ENCODE peak calls at places on chromosomes 6 and 20, in ten cellular contexts. One of them, this sample, is unnamed.

GRCh38 chr6:31271641-31272357 is at the start of gene HLA-C:
- DNase-seq in posterior vena cava: peak
- DNase-seq in NCI-H1436: peak
- DNase-seq in glutamatergic neuron: peak
- DNase-seq in CD4-positive, alpha-beta T cell: peak
- DNase-seq in HS-5: peak
- DNase-seq in stimulated activated CD4-positive, alpha-beta T cell treated with anti-CD3 and anti-CD28 coated beads, Interleukin-15, amount 100 ng/mL, for 24 hours: peak
- DNase-seq in CD8-positive, alpha-beta memory T cell: peak
- DNase-seq in fibroblast of mammary gland: peak
- DNase-seq in fibroblast of lung: peak
- DNase-seq in this sample: peak

GRCh38 chr6:143536461-143536865 is 24.9 kb upstream of the FUCA2 start:
- DNase-seq in posterior vena cava: peak
- DNase-seq in NCI-H1436: no peak
- DNase-seq in glutamatergic neuron: peak
- DNase-seq in CD4-positive, alpha-beta T cell: peak
- DNase-seq in HS-5: no peak
- DNase-seq in stimulated activated CD4-positive, alpha-beta T cell treated with anti-CD3 and anti-CD28 coated beads, Interleukin-15, amount 100 ng/mL, for 24 hours: peak
- DNase-seq in CD8-positive, alpha-beta memory T cell: peak
- DNase-seq in fibroblast of mammary gland: peak
- DNase-seq in fibroblast of lung: peak
- DNase-seq in this sample: no peak

GRCh38 chr6:36336210-36336588 is 489 bp downstream of the BNIP5 start:
- DNase-seq in posterior vena cava: no peak
- DNase-seq in NCI-H1436: no peak
- DNase-seq in glutamatergic neuron: no peak
- DNase-seq in CD4-positive, alpha-beta T cell: no peak
- DNase-seq in HS-5: no peak
- DNase-seq in stimulated activated CD4-positive, alpha-beta T cell treated with anti-CD3 and anti-CD28 coated beads, Interleukin-15, amount 100 ng/mL, for 24 hours: no peak
- DNase-seq in CD8-positive, alpha-beta memory T cell: no peak
- DNase-seq in fibroblast of mammary gland: no peak
- DNase-seq in fibroblast of lung: no peak
- DNase-seq in this sample: no peak

GRCh38 chr6:87705070-87705691 is 3.1 kb upstream of the AKIRIN2 start:
- DNase-seq in posterior vena cava: no peak
- DNase-seq in NCI-H1436: no peak
- DNase-seq in glutamatergic neuron: no peak
- DNase-seq in CD4-positive, alpha-beta T cell: no peak
- DNase-seq in HS-5: no peak
- DNase-seq in stimulated activated CD4-positive, alpha-beta T cell treated with anti-CD3 and anti-CD28 coated beads, Interleukin-15, amount 100 ng/mL, for 24 hours: peak
- DNase-seq in CD8-positive, alpha-beta memory T cell: no peak
- DNase-seq in fibroblast of mammary gland: no peak
- DNase-seq in fibroblast of lung: no peak
- DNase-seq in this sample: no peak

GRCh38 chr6:128723667-128724066 is 159.3 kb upstream of the LAMA2 start:
- DNase-seq in posterior vena cava: no peak
- DNase-seq in NCI-H1436: no peak
- DNase-seq in glutamatergic neuron: no peak
- DNase-seq in CD4-positive, alpha-beta T cell: no peak
- DNase-seq in HS-5: no peak
- DNase-seq in stimulated activated CD4-positive, alpha-beta T cell treated with anti-CD3 and anti-CD28 coated beads, Interleukin-15, amount 100 ng/mL, for 24 hours: no peak
- DNase-seq in CD8-positive, alpha-beta memory T cell: no peak
- DNase-seq in fibroblast of mammary gland: peak
- DNase-seq in fibroblast of lung: no peak
- DNase-seq in this sample: no peak

GRCh38 chr20:4560667-4561066 is 161.0 kb upstream of the PRND start:
- DNase-seq in posterior vena cava: no peak
- DNase-seq in NCI-H1436: no peak
- DNase-seq in glutamatergic neuron: no peak
- DNase-seq in CD4-positive, alpha-beta T cell: no peak
- DNase-seq in HS-5: no peak
- DNase-seq in stimulated activated CD4-positive, alpha-beta T cell treated with anti-CD3 and anti-CD28 coated beads, Interleukin-15, amount 100 ng/mL, for 24 hours: no peak
- DNase-seq in CD8-positive, alpha-beta memory T cell: no peak
- DNase-seq in fibroblast of mammary gland: peak
- DNase-seq in fibroblast of lung: peak
- DNase-seq in this sample: no peak

GRCh38 chr6:139679516-139680179 is 305.2 kb upstream of the CITED2 start:
- DNase-seq in posterior vena cava: no peak
- DNase-seq in NCI-H1436: no peak
- DNase-seq in glutamatergic neuron: no peak
- DNase-seq in CD4-positive, alpha-beta T cell: no peak
- DNase-seq in HS-5: no peak
- DNase-seq in stimulated activated CD4-positive, alpha-beta T cell treated with anti-CD3 and anti-CD28 coated beads, Interleukin-15, amount 100 ng/mL, for 24 hours: no peak
- DNase-seq in CD8-positive, alpha-beta memory T cell: no peak
- DNase-seq in fibroblast of mammary gland: peak
- DNase-seq in fibroblast of lung: peak
- DNase-seq in this sample: no peak

GRCh38 chr20:40431112-40431511 is 257.9 kb downstream of the MAFB start:
- DNase-seq in posterior vena cava: no peak
- DNase-seq in NCI-H1436: no peak
- DNase-seq in glutamatergic neuron: no peak
- DNase-seq in CD4-positive, alpha-beta T cell: no peak
- DNase-seq in HS-5: no peak
- DNase-seq in stimulated activated CD4-positive, alpha-beta T cell treated with anti-CD3 and anti-CD28 coated beads, Interleukin-15, amount 100 ng/mL, for 24 hours: no peak
- DNase-seq in CD8-positive, alpha-beta memory T cell: no peak
- DNase-seq in fibroblast of mammary gland: no peak
- DNase-seq in fibroblast of lung: no peak
- DNase-seq in this sample: no peak

GRCh38 chr6:42923656-42924055 is 5.6 kb upstream of the CNPY3 start:
- DNase-seq in posterior vena cava: no peak
- DNase-seq in NCI-H1436: no peak
- DNase-seq in glutamatergic neuron: no peak
- DNase-seq in CD4-positive, alpha-beta T cell: no peak
- DNase-seq in HS-5: no peak
- DNase-seq in stimulated activated CD4-positive, alpha-beta T cell treated with anti-CD3 and anti-CD28 coated beads, Interleukin-15, amount 100 ng/mL, for 24 hours: no peak
- DNase-seq in CD8-positive, alpha-beta memory T cell: no peak
- DNase-seq in fibroblast of mammary gland: peak
- DNase-seq in fibroblast of lung: no peak
- DNase-seq in this sample: no peak

GRCh38 chr6:139373928-139374356 is 506 bp downstream of the CITED2 start:
- DNase-seq in posterior vena cava: peak
- DNase-seq in NCI-H1436: no peak
- DNase-seq in glutamatergic neuron: no peak
- DNase-seq in CD4-positive, alpha-beta T cell: no peak
- DNase-seq in HS-5: no peak
- DNase-seq in stimulated activated CD4-positive, alpha-beta T cell treated with anti-CD3 and anti-CD28 coated beads, Interleukin-15, amount 100 ng/mL, for 24 hours: no peak
- DNase-seq in CD8-positive, alpha-beta memory T cell: no peak
- DNase-seq in fibroblast of mammary gland: no peak
- DNase-seq in fibroblast of lung: no peak
- DNase-seq in this sample: no peak

GRCh38 chr6:149545258-149545753 is 537 bp downstream of the PPIL4 start:
- DNase-seq in posterior vena cava: no peak
- DNase-seq in NCI-H1436: no peak
- DNase-seq in glutamatergic neuron: no peak
- DNase-seq in CD4-positive, alpha-beta T cell: peak
- DNase-seq in HS-5: peak
- DNase-seq in stimulated activated CD4-positive, alpha-beta T cell treated with anti-CD3 and anti-CD28 coated beads, Interleukin-15, amount 100 ng/mL, for 24 hours: peak
- DNase-seq in CD8-positive, alpha-beta memory T cell: peak
- DNase-seq in fibroblast of mammary gland: peak
- DNase-seq in fibroblast of lung: peak
- DNase-seq in this sample: peak

This sample was measured in kidney epithelial cell.